ENCODE peak calls at places on chromosomes 12 and 14, in seven cellular contexts. One of them, this sample, is unnamed.

GRCh38 chr12:95836630-95837239 is 22.0 kb upstream of the SNRPF start:
- ATAC-seq in naive thymus-derived CD8-positive, alpha-beta T cell: no peak
- ATAC-seq in activated T-cell treated with anti-CD3 and anti-CD28 coated beads, Interleukin-2, amount 50 U/mL, for 4 hours: no peak
- ATAC-seq in foreskin keratinocyte: no peak
- ATAC-seq in activated T-helper 17 cell treated with anti-CD3 and anti-CD28 coated beads, Interleukin-2, amount 50 U/mL, for 72 hours: no peak
- ATAC-seq in DND-41: no peak
- ATAC-seq in T-helper 17 cell: no peak
- ATAC-seq in this sample: no peak

GRCh38 chr12:28963554-28963953 is 185.5 kb upstream of the FAR2 start:
- ATAC-seq in naive thymus-derived CD8-positive, alpha-beta T cell: no peak
- ATAC-seq in activated T-cell treated with anti-CD3 and anti-CD28 coated beads, Interleukin-2, amount 50 U/mL, for 4 hours: no peak
- ATAC-seq in foreskin keratinocyte: peak; percentile 50
- ATAC-seq in activated T-helper 17 cell treated with anti-CD3 and anti-CD28 coated beads, Interleukin-2, amount 50 U/mL, for 72 hours: no peak
- ATAC-seq in DND-41: no peak
- ATAC-seq in T-helper 17 cell: no peak
- ATAC-seq in this sample: peak; percentile 43

GRCh38 chr12:66627988-66628317 is 50.9 kb downstream of the GRIP1 start:
- ATAC-seq in naive thymus-derived CD8-positive, alpha-beta T cell: no peak
- ATAC-seq in activated T-cell treated with anti-CD3 and anti-CD28 coated beads, Interleukin-2, amount 50 U/mL, for 4 hours: no peak
- ATAC-seq in foreskin keratinocyte: no peak
- ATAC-seq in activated T-helper 17 cell treated with anti-CD3 and anti-CD28 coated beads, Interleukin-2, amount 50 U/mL, for 72 hours: no peak
- ATAC-seq in DND-41: no peak
- ATAC-seq in T-helper 17 cell: no peak
- ATAC-seq in this sample: no peak

GRCh38 chr14:52951730-52952481 is 1.1 kb upstream of the FERMT2 start:
- ATAC-seq in naive thymus-derived CD8-positive, alpha-beta T cell: no peak
- ATAC-seq in activated T-cell treated with anti-CD3 and anti-CD28 coated beads, Interleukin-2, amount 50 U/mL, for 4 hours: no peak
- ATAC-seq in foreskin keratinocyte: peak; percentile 12
- ATAC-seq in activated T-helper 17 cell treated with anti-CD3 and anti-CD28 coated beads, Interleukin-2, amount 50 U/mL, for 72 hours: no peak
- ATAC-seq in DND-41: no peak
- ATAC-seq in T-helper 17 cell: no peak
- ATAC-seq in this sample: no peak

GRCh38 chr12:14239935-14240872 is 125.3 kb upstream of the ATF7IP start:
- ATAC-seq in naive thymus-derived CD8-positive, alpha-beta T cell: peak; percentile 16
- ATAC-seq in activated T-cell treated with anti-CD3 and anti-CD28 coated beads, Interleukin-2, amount 50 U/mL, for 4 hours: peak; percentile 20
- ATAC-seq in foreskin keratinocyte: peak; percentile 89
- ATAC-seq in activated T-helper 17 cell treated with anti-CD3 and anti-CD28 coated beads, Interleukin-2, amount 50 U/mL, for 72 hours: peak; percentile 57
- ATAC-seq in DND-41: peak; percentile 33
- ATAC-seq in T-helper 17 cell: peak; percentile 67
- ATAC-seq in this sample: peak; percentile 86

GRCh38 chr14:30928462-30928861 is 54.1 kb downstream of the COCH start:
- ATAC-seq in naive thymus-derived CD8-positive, alpha-beta T cell: no peak
- ATAC-seq in activated T-cell treated with anti-CD3 and anti-CD28 coated beads, Interleukin-2, amount 50 U/mL, for 4 hours: peak; percentile 48
- ATAC-seq in foreskin keratinocyte: no peak
- ATAC-seq in activated T-helper 17 cell treated with anti-CD3 and anti-CD28 coated beads, Interleukin-2, amount 50 U/mL, for 72 hours: peak; percentile 63
- ATAC-seq in DND-41: no peak
- ATAC-seq in T-helper 17 cell: no peak
- ATAC-seq in this sample: no peak

GRCh38 chr12:51240971-51241370 is 2.3 kb downstream of the DAZAP2 start:
- ATAC-seq in naive thymus-derived CD8-positive, alpha-beta T cell: no peak
- ATAC-seq in activated T-cell treated with anti-CD3 and anti-CD28 coated beads, Interleukin-2, amount 50 U/mL, for 4 hours: no peak
- ATAC-seq in foreskin keratinocyte: no peak
- ATAC-seq in activated T-helper 17 cell treated with anti-CD3 and anti-CD28 coated beads, Interleukin-2, amount 50 U/mL, for 72 hours: no peak
- ATAC-seq in DND-41: no peak
- ATAC-seq in T-helper 17 cell: no peak
- ATAC-seq in this sample: no peak

GRCh38 chr14:61225304-61225703 is 55.8 kb downstream of the TMEM30B start:
- ATAC-seq in naive thymus-derived CD8-positive, alpha-beta T cell: no peak
- ATAC-seq in activated T-cell treated with anti-CD3 and anti-CD28 coated beads, Interleukin-2, amount 50 U/mL, for 4 hours: no peak
- ATAC-seq in foreskin keratinocyte: no peak
- ATAC-seq in activated T-helper 17 cell treated with anti-CD3 and anti-CD28 coated beads, Interleukin-2, amount 50 U/mL, for 72 hours: no peak
- ATAC-seq in DND-41: no peak
- ATAC-seq in T-helper 17 cell: no peak
- ATAC-seq in this sample: no peak

GRCh38 chr14:69773571-69774276 is 6.8 kb downstream of the SRSF5 start:
- ATAC-seq in naive thymus-derived CD8-positive, alpha-beta T cell: peak; percentile 20
- ATAC-seq in activated T-cell treated with anti-CD3 and anti-CD28 coated beads, Interleukin-2, amount 50 U/mL, for 4 hours: peak; percentile 5
- ATAC-seq in foreskin keratinocyte: no peak
- ATAC-seq in activated T-helper 17 cell treated with anti-CD3 and anti-CD28 coated beads, Interleukin-2, amount 50 U/mL, for 72 hours: no peak
- ATAC-seq in DND-41: no peak
- ATAC-seq in T-helper 17 cell: peak; percentile 20
- ATAC-seq in this sample: no peak

GRCh38 chr12:15646586-15646985 is 142.6 kb downstream of the EPS8 start:
- ATAC-seq in naive thymus-derived CD8-positive, alpha-beta T cell: no peak
- ATAC-seq in activated T-cell treated with anti-CD3 and anti-CD28 coated beads, Interleukin-2, amount 50 U/mL, for 4 hours: no peak
- ATAC-seq in foreskin keratinocyte: no peak
- ATAC-seq in activated T-helper 17 cell treated with anti-CD3 and anti-CD28 coated beads, Interleukin-2, amount 50 U/mL, for 72 hours: no peak
- ATAC-seq in DND-41: no peak
- ATAC-seq in T-helper 17 cell: no peak
- ATAC-seq in this sample: no peak

GRCh38 chr14:101276309-101277091 is 284.8 kb upstream of the DIO3 start:
- ATAC-seq in naive thymus-derived CD8-positive, alpha-beta T cell: no peak
- ATAC-seq in activated T-cell treated with anti-CD3 and anti-CD28 coated beads, Interleukin-2, amount 50 U/mL, for 4 hours: no peak
- ATAC-seq in foreskin keratinocyte: no peak
- ATAC-seq in activated T-helper 17 cell treated with anti-CD3 and anti-CD28 coated beads, Interleukin-2, amount 50 U/mL, for 72 hours: no peak
- ATAC-seq in DND-41: no peak
- ATAC-seq in T-helper 17 cell: no peak
- ATAC-seq in this sample: no peak

GRCh38 chr12:51721281-51721940 is 127.1 kb downstream of the FIGNL2 start:
- ATAC-seq in naive thymus-derived CD8-positive, alpha-beta T cell: peak; percentile 98
- ATAC-seq in activated T-cell treated with anti-CD3 and anti-CD28 coated beads, Interleukin-2, amount 50 U/mL, for 4 hours: peak; percentile 98
- ATAC-seq in foreskin keratinocyte: peak; percentile 77
- ATAC-seq in activated T-helper 17 cell treated with anti-CD3 and anti-CD28 coated beads, Interleukin-2, amount 50 U/mL, for 72 hours: peak; percentile 75
- ATAC-seq in DND-41: no peak
- ATAC-seq in T-helper 17 cell: peak; percentile 83
- ATAC-seq in this sample: peak; percentile 25

GRCh38 chr14:70773182-70773862 is 36.0 kb downstream of the MAP3K9 start:
- ATAC-seq in naive thymus-derived CD8-positive, alpha-beta T cell: no peak
- ATAC-seq in activated T-cell treated with anti-CD3 and anti-CD28 coated beads, Interleukin-2, amount 50 U/mL, for 4 hours: no peak
- ATAC-seq in foreskin keratinocyte: no peak
- ATAC-seq in activated T-helper 17 cell treated with anti-CD3 and anti-CD28 coated beads, Interleukin-2, amount 50 U/mL, for 72 hours: no peak
- ATAC-seq in DND-41: no peak
- ATAC-seq in T-helper 17 cell: no peak
- ATAC-seq in this sample: no peak

GRCh38 chr14:24353551-24354529 is 14.0 kb upstream of the RIPK3 start:
- ATAC-seq in naive thymus-derived CD8-positive, alpha-beta T cell: no peak
- ATAC-seq in activated T-cell treated with anti-CD3 and anti-CD28 coated beads, Interleukin-2, amount 50 U/mL, for 4 hours: no peak
- ATAC-seq in foreskin keratinocyte: peak; percentile 70
- ATAC-seq in activated T-helper 17 cell treated with anti-CD3 and anti-CD28 coated beads, Interleukin-2, amount 50 U/mL, for 72 hours: peak; percentile 34
- ATAC-seq in DND-41: no peak
- ATAC-seq in T-helper 17 cell: no peak
- ATAC-seq in this sample: no peak

GRCh38 chr12:51521554-51522276 is 69.3 kb upstream of the SCN8A start:
- ATAC-seq in naive thymus-derived CD8-positive, alpha-beta T cell: no peak
- ATAC-seq in activated T-cell treated with anti-CD3 and anti-CD28 coated beads, Interleukin-2, amount 50 U/mL, for 4 hours: no peak
- ATAC-seq in foreskin keratinocyte: no peak
- ATAC-seq in activated T-helper 17 cell treated with anti-CD3 and anti-CD28 coated beads, Interleukin-2, amount 50 U/mL, for 72 hours: no peak
- ATAC-seq in DND-41: no peak
- ATAC-seq in T-helper 17 cell: no peak
- ATAC-seq in this sample: peak; percentile 45

GRCh38 chr12:19165446-19165845 is 35.9 kb downstream of the PLEKHA5 start:
- ATAC-seq in naive thymus-derived CD8-positive, alpha-beta T cell: no peak
- ATAC-seq in activated T-cell treated with anti-CD3 and anti-CD28 coated beads, Interleukin-2, amount 50 U/mL, for 4 hours: no peak
- ATAC-seq in foreskin keratinocyte: peak; percentile 71
- ATAC-seq in activated T-helper 17 cell treated with anti-CD3 and anti-CD28 coated beads, Interleukin-2, amount 50 U/mL, for 72 hours: no peak
- ATAC-seq in DND-41: no peak
- ATAC-seq in T-helper 17 cell: no peak
- ATAC-seq in this sample: peak; percentile 93

GRCh38 chr12:33634544-33634943 is 194.9 kb upstream of the SYT10 start:
- ATAC-seq in naive thymus-derived CD8-positive, alpha-beta T cell: no peak
- ATAC-seq in activated T-cell treated with anti-CD3 and anti-CD28 coated beads, Interleukin-2, amount 50 U/mL, for 4 hours: no peak
- ATAC-seq in foreskin keratinocyte: no peak
- ATAC-seq in activated T-helper 17 cell treated with anti-CD3 and anti-CD28 coated beads, Interleukin-2, amount 50 U/mL, for 72 hours: no peak
- ATAC-seq in DND-41: no peak
- ATAC-seq in T-helper 17 cell: no peak
- ATAC-seq in this sample: no peak

GRCh38 chr14:93977790-93978581 is 1.6 kb upstream of the ASB2 start:
- ATAC-seq in naive thymus-derived CD8-positive, alpha-beta T cell: peak; percentile 96
- ATAC-seq in activated T-cell treated with anti-CD3 and anti-CD28 coated beads, Interleukin-2, amount 50 U/mL, for 4 hours: peak; percentile 88
- ATAC-seq in foreskin keratinocyte: no peak
- ATAC-seq in activated T-helper 17 cell treated with anti-CD3 and anti-CD28 coated beads, Interleukin-2, amount 50 U/mL, for 72 hours: peak; percentile 81
- ATAC-seq in DND-41: peak; percentile 93
- ATAC-seq in T-helper 17 cell: peak; percentile 93
- ATAC-seq in this sample: peak; percentile 25

GRCh38 chr14:77151918-77152588 is 10.5 kb upstream of the ZDHHC22 start:
- ATAC-seq in naive thymus-derived CD8-positive, alpha-beta T cell: no peak
- ATAC-seq in activated T-cell treated with anti-CD3 and anti-CD28 coated beads, Interleukin-2, amount 50 U/mL, for 4 hours: peak; percentile 61
- ATAC-seq in foreskin keratinocyte: peak; percentile 62
- ATAC-seq in activated T-helper 17 cell treated with anti-CD3 and anti-CD28 coated beads, Interleukin-2, amount 50 U/mL, for 72 hours: peak; percentile 46
- ATAC-seq in DND-41: peak; percentile 69
- ATAC-seq in T-helper 17 cell: peak; percentile 59
- ATAC-seq in this sample: peak; percentile 71

GRCh38 chr12:116136340-116136739 is 141.2 kb downstream of the MED13L start:
- ATAC-seq in naive thymus-derived CD8-positive, alpha-beta T cell: no peak
- ATAC-seq in activated T-cell treated with anti-CD3 and anti-CD28 coated beads, Interleukin-2, amount 50 U/mL, for 4 hours: peak; percentile 62
- ATAC-seq in foreskin keratinocyte: no peak
- ATAC-seq in activated T-helper 17 cell treated with anti-CD3 and anti-CD28 coated beads, Interleukin-2, amount 50 U/mL, for 72 hours: peak; percentile 77
- ATAC-seq in DND-41: no peak
- ATAC-seq in T-helper 17 cell: no peak
- ATAC-seq in this sample: no peak

GRCh38 chr12:1791104-1791927 is 29.0 kb upstream of the LRTM2 start:
- ATAC-seq in naive thymus-derived CD8-positive, alpha-beta T cell: peak; percentile 51
- ATAC-seq in activated T-cell treated with anti-CD3 and anti-CD28 coated beads, Interleukin-2, amount 50 U/mL, for 4 hours: peak; percentile 50
- ATAC-seq in foreskin keratinocyte: peak; percentile 4
- ATAC-seq in activated T-helper 17 cell treated with anti-CD3 and anti-CD28 coated beads, Interleukin-2, amount 50 U/mL, for 72 hours: peak; percentile 34
- ATAC-seq in DND-41: peak; percentile 10
- ATAC-seq in T-helper 17 cell: peak; percentile 44
- ATAC-seq in this sample: peak; percentile 28